ENCODE peak calls at places on chromosomes 13 and 19, in seven cellular contexts. I is T-cell; H is EH; D is hepatocyte; A is SHP77; P is fibroblast of villous mesenchyme; E is CD4-positive, alpha-beta memory T cell. Q is an unnamed sample.

GRCh38 chr13:83709751-83710515 is 172.3 kb downstream of the SLITRK1 start:
- DNase-seq in I (no peak), H (peak), D (no peak), A (no peak), P (no peak), E (no peak), Q (no peak)

GRCh38 chr13:34290661-34291060 is 472.7 kb downstream of the RFC3 start:
- DNase-seq in I (no peak), H (no peak), D (no peak), A (no peak), P (no peak), E (no peak), Q (no peak)

GRCh38 chr13:46595136-46595917 is 42.4 kb downstream of the LRCH1 start:
- DNase-seq in I (no peak), H (peak), D (no peak), A (no peak), P (peak), E (no peak), Q (peak)

GRCh38 chr19:51501594-51502263 is at the start of gene SIGLEC12:
- DNase-seq in I (no peak), H (no peak), D (no peak), A (no peak), P (no peak), E (no peak), Q (no peak)

GRCh38 chr19:56108447-56109195 is 12.5 kb downstream of the ZNF787 start:
- DNase-seq in I (no peak), H (no peak), D (peak), A (no peak), P (peak), E (no peak), Q (peak)

GRCh38 chr19:49432141-49433073 is 7.2 kb downstream of the GFY start:
- DNase-seq in I (no peak), H (no peak), D (no peak), A (no peak), P (no peak), E (peak), Q (no peak)

GRCh38 chr13:87536899-87537298 is 134.3 kb upstream of the SLITRK5 start:
- DNase-seq in I (no peak), H (no peak), D (no peak), A (no peak), P (no peak), E (no peak), Q (no peak)

GRCh38 chr13:28659611-28659970 is 661 bp downstream of the POMP start:
- DNase-seq in I (no peak), H (peak), D (peak), A (no peak), P (peak), E (peak), Q (peak)

GRCh38 chr19:33532859-33533455 is 11.4 kb upstream of the PEPD start:
- DNase-seq in I (no peak), H (no peak), D (no peak), A (no peak), P (no peak), E (no peak), Q (no peak)

GRCh38 chr13:34611678-34612077 is 330.4 kb upstream of the NBEA start:
- DNase-seq in I (no peak), H (peak), D (no peak), A (no peak), P (no peak), E (no peak), Q (no peak)

GRCh38 chr13:113900646-113901045 is 36.8 kb upstream of the GAS6 start:
- DNase-seq in I (no peak), H (no peak), D (no peak), A (no peak), P (no peak), E (no peak), Q (no peak)

GRCh38 chr13:53249236-53249635 is 220.6 kb downstream of the OLFM4 start:
- DNase-seq in I (no peak), H (no peak), D (no peak), A (no peak), P (no peak), E (no peak), Q (no peak)

GRCh38 chr19:56687036-56687435 is 15.5 kb upstream of the ZNF835 start:
- DNase-seq in I (no peak), H (no peak), D (no peak), A (no peak), P (no peak), E (no peak), Q (no peak)

GRCh38 chr19:4369888-4370260 is 26.5 kb downstream of the MPND start:
- DNase-seq in I (peak), H (no peak), D (no peak), A (no peak), P (peak), E (peak), Q (no peak)

GRCh38 chr13:52048516-52048915 is 24.0 kb downstream of the UTP14C start:
- DNase-seq in I (no peak), H (peak), D (no peak), A (no peak), P (peak), E (no peak), Q (peak)

GRCh38 chr13:110044521-110045200 is 258.3 kb upstream of the IRS2 start:
- DNase-seq in I (no peak), H (peak), D (no peak), A (no peak), P (peak), E (no peak), Q (peak)

GRCh38 chr19:13633109-13633508 is 126.8 kb upstream of the CACNA1A start:
- DNase-seq in I (no peak), H (peak), D (peak), A (peak), P (peak), E (no peak), Q (peak)

GRCh38 chr19:15161028-15161984 is 39.5 kb downstream of the NOTCH3 start:
- DNase-seq in I (no peak), H (peak), D (no peak), A (peak), P (peak), E (no peak), Q (peak)

GRCh38 chr13:34886987-34887386 is 55.1 kb upstream of the NBEA start:
- DNase-seq in I (no peak), H (no peak), D (no peak), A (no peak), P (no peak), E (no peak), Q (no peak)

GRCh38 chr13:47594833-47595232 is 406.2 kb downstream of the SUCLA2 start:
- DNase-seq in I (no peak), H (peak), D (no peak), A (peak), P (no peak), E (no peak), Q (no peak)

GRCh38 chr13:92833071-92833470 is 393.5 kb upstream of the GPC6 start:
- DNase-seq in I (no peak), H (no peak), D (no peak), A (no peak), P (no peak), E (no peak), Q (peak)

GRCh38 chr13:36536546-36536945 is 104.3 kb downstream of the CCNA1 start:
- DNase-seq in I (no peak), H (no peak), D (no peak), A (peak), P (no peak), E (no peak), Q (no peak)

GRCh38 chr13:30241537-30241936 is 65.8 kb downstream of the KATNAL1 start:
- DNase-seq in I (no peak), H (no peak), D (no peak), A (no peak), P (no peak), E (no peak), Q (peak)

GRCh38 chr13:96963786-96964475 is 30.3 kb downstream of the OXGR1 start:
- DNase-seq in I (no peak), H (no peak), D (no peak), A (peak), P (no peak), E (no peak), Q (no peak)

GRCh38 chr19:16281743-16282142 is 42.9 kb upstream of the KLF2 start:
- DNase-seq in I (no peak), H (no peak), D (no peak), A (no peak), P (no peak), E (no peak), Q (no peak)

GRCh38 chr13:101492251-101492910 is 39.9 kb downstream of the ITGBL1 start:
- DNase-seq in I (no peak), H (peak), D (no peak), A (no peak), P (no peak), E (no peak), Q (peak)

GRCh38 chr19:31271569-31271911 is 77.7 kb downstream of the TSHZ3 start:
- DNase-seq in I (no peak), H (no peak), D (no peak), A (no peak), P (no peak), E (no peak), Q (no peak)